ENCODE peak calls at places on chromosomes 4 and X, in five cellular contexts. One of them, this sample, is unnamed.

GRCh38 chr4:900721-901120 is 31.4 kb downstream of the GAK start:
- DNase-seq in cardiac muscle cell: no peak
- DNase-seq in body of pancreas: no peak
- DNase-seq in iris pigment epithelial cell: no peak
- DNase-seq in hypothalamus: no peak
- DNase-seq in this sample: no peak

GRCh38 chrX:133881011-133881410 is 104.4 kb downstream of the GPC3 start:
- DNase-seq in cardiac muscle cell: no peak
- DNase-seq in iris pigment epithelial cell: no peak
- DNase-seq in body of pancreas: no peak
- DNase-seq in hypothalamus: no peak
- DNase-seq in this sample: no peak

GRCh38 chr4:140252742-140253555 is 99.0 kb upstream of the MAML3 start:
- DNase-seq in cardiac muscle cell: peak
- DNase-seq in iris pigment epithelial cell: peak
- DNase-seq in hypothalamus: peak
- DNase-seq in body of pancreas: peak
- DNase-seq in this sample: peak

GRCh38 chrX:15674514-15674898 is 9.9 kb upstream of the CLTRN start:
- DNase-seq in hypothalamus: no peak
- DNase-seq in iris pigment epithelial cell: no peak
- DNase-seq in body of pancreas: peak
- DNase-seq in cardiac muscle cell: peak
- DNase-seq in this sample: peak

GRCh38 chr4:100982345-100982744 is 365.0 kb downstream of the PPP3CA start:
- DNase-seq in iris pigment epithelial cell: no peak
- DNase-seq in cardiac muscle cell: no peak
- DNase-seq in body of pancreas: no peak
- DNase-seq in hypothalamus: no peak
- DNase-seq in this sample: no peak

GRCh38 chr4:31390849-31391248 is 670.7 kb downstream of the PCDH7 start:
- DNase-seq in cardiac muscle cell: peak
- DNase-seq in body of pancreas: no peak
- DNase-seq in hypothalamus: no peak
- DNase-seq in iris pigment epithelial cell: no peak
- DNase-seq in this sample: no peak

GRCh38 chr4:152957437-152958185 is 21.5 kb downstream of the FHDC1 start:
- DNase-seq in cardiac muscle cell: peak
- DNase-seq in body of pancreas: peak
- DNase-seq in iris pigment epithelial cell: no peak
- DNase-seq in hypothalamus: no peak
- DNase-seq in this sample: no peak

GRCh38 chrX:3599787-3600465 is 113.5 kb downstream of the PRKX start:
- DNase-seq in hypothalamus: no peak
- DNase-seq in cardiac muscle cell: peak
- DNase-seq in iris pigment epithelial cell: no peak
- DNase-seq in body of pancreas: no peak
- DNase-seq in this sample: no peak

GRCh38 chrX:123993326-123993725 is 31.8 kb downstream of the STAG2 start:
- DNase-seq in hypothalamus: no peak
- DNase-seq in iris pigment epithelial cell: peak
- DNase-seq in body of pancreas: no peak
- DNase-seq in cardiac muscle cell: peak
- DNase-seq in this sample: peak

GRCh38 chr4:36904823-36905222 is 339.7 kb upstream of the NWD2 start:
- DNase-seq in body of pancreas: no peak
- DNase-seq in cardiac muscle cell: no peak
- DNase-seq in hypothalamus: no peak
- DNase-seq in iris pigment epithelial cell: no peak
- DNase-seq in this sample: no peak

GRCh38 chrX:8090906-8091305 is 80.2 kb downstream of the VCX2 start:
- DNase-seq in cardiac muscle cell: no peak
- DNase-seq in body of pancreas: no peak
- DNase-seq in iris pigment epithelial cell: no peak
- DNase-seq in hypothalamus: no peak
- DNase-seq in this sample: no peak

GRCh38 chr4:7717946-7718490 is 221.6 kb downstream of the AFAP1 start:
- DNase-seq in cardiac muscle cell: no peak
- DNase-seq in hypothalamus: no peak
- DNase-seq in iris pigment epithelial cell: no peak
- DNase-seq in body of pancreas: no peak
- DNase-seq in this sample: no peak

GRCh38 chrX:63784902-63785692 is at the start of gene ARHGEF9:
- DNase-seq in hypothalamus: peak
- DNase-seq in cardiac muscle cell: peak
- DNase-seq in body of pancreas: peak
- DNase-seq in iris pigment epithelial cell: peak
- DNase-seq in this sample: peak

GRCh38 chr4:145732895-145733880 is 53.2 kb downstream of the C4orf51 start:
- DNase-seq in hypothalamus: peak
- DNase-seq in body of pancreas: peak
- DNase-seq in cardiac muscle cell: peak
- DNase-seq in iris pigment epithelial cell: peak
- DNase-seq in this sample: peak

GRCh38 chr4:5398056-5398455 is 310.3 kb downstream of the EVC2 start:
- DNase-seq in body of pancreas: no peak
- DNase-seq in cardiac muscle cell: no peak
- DNase-seq in hypothalamus: no peak
- DNase-seq in iris pigment epithelial cell: peak
- DNase-seq in this sample: no peak

GRCh38 chr4:158671665-158671914 is at the start of gene C4orf46:
- DNase-seq in cardiac muscle cell: no peak
- DNase-seq in hypothalamus: no peak
- DNase-seq in iris pigment epithelial cell: no peak
- DNase-seq in body of pancreas: no peak
- DNase-seq in this sample: no peak

GRCh38 chrX:24415921-24416320 is 49.2 kb upstream of the PDK3 start:
- DNase-seq in iris pigment epithelial cell: no peak
- DNase-seq in hypothalamus: no peak
- DNase-seq in body of pancreas: no peak
- DNase-seq in cardiac muscle cell: no peak
- DNase-seq in this sample: no peak

GRCh38 chr4:110049951-110050925 is 137.6 kb downstream of the EGF start:
- DNase-seq in body of pancreas: peak
- DNase-seq in hypothalamus: peak
- DNase-seq in iris pigment epithelial cell: peak
- DNase-seq in cardiac muscle cell: peak
- DNase-seq in this sample: peak

GRCh38 chr4:87677731-87678130 is 27.7 kb downstream of the DMP1 start:
- DNase-seq in body of pancreas: no peak
- DNase-seq in cardiac muscle cell: no peak
- DNase-seq in hypothalamus: no peak
- DNase-seq in iris pigment epithelial cell: no peak
- DNase-seq in this sample: no peak

GRCh38 chr4:123170843-123171242 is 225.8 kb upstream of the SPRY1 start:
- DNase-seq in hypothalamus: no peak
- DNase-seq in body of pancreas: no peak
- DNase-seq in cardiac muscle cell: no peak
- DNase-seq in iris pigment epithelial cell: peak
- DNase-seq in this sample: no peak

GRCh38 chr4:86450189-86450588 is 90.3 kb upstream of the MAPK10 start:
- DNase-seq in hypothalamus: no peak
- DNase-seq in cardiac muscle cell: no peak
- DNase-seq in iris pigment epithelial cell: no peak
- DNase-seq in body of pancreas: no peak
- DNase-seq in this sample: no peak

GRCh38 chr4:165631208-165631894 is 241.7 kb upstream of the TLL1 start:
- DNase-seq in hypothalamus: no peak
- DNase-seq in body of pancreas: no peak
- DNase-seq in cardiac muscle cell: no peak
- DNase-seq in iris pigment epithelial cell: no peak
- DNase-seq in this sample: peak

GRCh38 chr4:70859066-70859465 is 19.4 kb upstream of the GRSF1 start:
- DNase-seq in cardiac muscle cell: no peak
- DNase-seq in body of pancreas: no peak
- DNase-seq in iris pigment epithelial cell: no peak
- DNase-seq in hypothalamus: no peak
- DNase-seq in this sample: no peak

GRCh38 chr4:133146574-133147198 is 2.4 kb upstream of the PCDH10 start:
- DNase-seq in cardiac muscle cell: peak
- DNase-seq in iris pigment epithelial cell: peak
- DNase-seq in body of pancreas: no peak
- DNase-seq in hypothalamus: peak
- DNase-seq in this sample: peak

GRCh38 chr4:15493411-15493810 is 23.7 kb downstream of the CC2D2A start:
- DNase-seq in iris pigment epithelial cell: peak
- DNase-seq in hypothalamus: no peak
- DNase-seq in cardiac muscle cell: no peak
- DNase-seq in body of pancreas: no peak
- DNase-seq in this sample: no peak